ENCODE peak calls at places on chromosomes 12 and 14, in four cellular contexts. F is ovary, W is BE2C, D is A549. I is an unnamed sample.

GRCh38 chr12:123891516-123892179 is 81.0 kb downstream of the CCDC92 start:
- DNase-seq in F (no peak), W (no peak), D (no peak), I (no peak)

GRCh38 chr14:99891900-99892299 is 98.7 kb downstream of the EML1 start:
- DNase-seq in F (no peak), W (no peak), D (no peak), I (no peak)

GRCh38 chr12:106527356-106527755 is 55.4 kb upstream of the RFX4 start:
- DNase-seq in F (no peak), W (no peak), D (no peak), I (no peak)

GRCh38 chr12:49413010-49413409 is 45.7 kb downstream of the SPATS2 start:
- DNase-seq in F (no peak), W (no peak), D (no peak), I (no peak)

GRCh38 chr12:128381961-128382360 is 115.0 kb downstream of the TMEM132C start:
- DNase-seq in F (no peak), W (no peak), D (no peak), I (no peak)

GRCh38 chr12:19038210-19038609 is 91.3 kb upstream of the PLEKHA5 start:
- DNase-seq in F (no peak), W (no peak), D (no peak), I (no peak)

GRCh38 chr14:30185832-30186231 is 258.2 kb upstream of the PRKD1 start:
- DNase-seq in F (no peak), W (no peak), D (no peak), I (no peak)

GRCh38 chr14:34363733-34364134 is 98.3 kb downstream of the SPTSSA start:
- DNase-seq in F (no peak), W (no peak), D (no peak), I (no peak)

GRCh38 chr12:74538491-74539258 is 1.0 kb downstream of the ATXN7L3B start:
- DNase-seq in F (no peak), W (no peak), D (peak; percentile 14), I (no peak)

GRCh38 chr14:99803803-99804202 is 10.6 kb downstream of the EML1 start:
- DNase-seq in F (no peak), W (peak; percentile 55), D (no peak), I (no peak)

GRCh38 chr12:122867701-122868461 is 28.0 kb downstream of the VPS37B start:
- DNase-seq in F (no peak), W (peak; percentile 76), D (peak; percentile 62), I (no peak)
- H3K4me3 ChIP-seq in F (no peak overlapping the region), W (no peak overlapping the region), D (no peak overlapping the region), I (no peak overlapping the region)

GRCh38 chr14:59214702-59215302 is 26.3 kb downstream of the DAAM1 start:
- DNase-seq in F (no peak), W (no peak), D (no peak), I (no peak)
- H3K4me1 ChIP-seq in F (peaks cover 18% of the 10 kb centered on the region), W (no peaks in the 10 kb centered on the region), D (no peaks in the 10 kb centered on the region), I (no peaks in the 10 kb centered on the region)

DNA sequence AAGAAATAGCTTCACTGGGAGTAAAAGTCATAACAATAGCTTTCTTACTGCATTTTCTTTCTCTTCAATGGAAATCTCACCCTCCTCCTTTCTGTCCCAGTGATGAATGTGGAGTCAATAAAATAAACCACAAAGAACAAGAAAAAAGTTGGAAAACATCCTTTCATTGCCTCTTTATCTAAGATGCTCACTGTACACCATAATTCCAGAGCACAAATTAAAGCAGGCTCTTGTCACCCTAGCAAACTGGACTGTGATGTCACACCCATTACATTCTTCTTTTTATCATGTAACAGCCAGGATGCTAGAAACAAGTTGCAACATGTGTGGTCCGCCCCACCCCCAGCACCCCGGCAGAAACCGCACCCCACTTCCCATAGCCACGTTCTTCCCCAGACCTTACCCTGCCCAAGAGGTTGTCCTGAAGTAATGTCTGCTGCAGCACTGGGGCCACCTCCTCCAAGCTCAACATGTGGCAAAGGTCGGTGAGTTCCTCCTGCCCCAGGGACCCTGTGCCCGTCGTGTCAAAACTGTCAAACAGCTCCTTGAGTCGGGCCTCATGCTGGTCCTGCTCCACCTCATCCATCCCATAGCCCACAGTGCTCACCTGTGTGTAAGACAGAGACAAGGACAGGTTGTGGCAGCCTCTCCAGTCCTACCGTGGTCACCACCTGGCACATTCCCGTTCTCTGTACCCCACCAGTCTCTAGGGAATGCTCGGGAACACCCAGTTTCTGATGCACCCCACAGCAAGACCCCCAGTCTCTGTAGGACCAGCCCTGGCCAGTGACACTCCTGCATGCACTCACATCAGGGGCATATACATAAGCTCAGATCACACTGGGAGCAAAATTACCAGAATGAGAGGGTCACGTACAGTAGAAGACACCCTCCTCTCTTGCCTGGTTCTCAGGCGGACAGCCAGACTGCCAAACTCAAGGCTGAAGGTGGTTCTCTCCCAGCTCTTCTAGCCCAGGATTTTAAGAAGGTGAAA is 9.2 kb downstream of the NIN start:
- DNase-seq in F (no peak), W (no peak), D (no peak), I (no peak)
- TF ChIP-seq CTCF in F (no peak), W (no peak), D (no peak), I (no peak)

DNA sequence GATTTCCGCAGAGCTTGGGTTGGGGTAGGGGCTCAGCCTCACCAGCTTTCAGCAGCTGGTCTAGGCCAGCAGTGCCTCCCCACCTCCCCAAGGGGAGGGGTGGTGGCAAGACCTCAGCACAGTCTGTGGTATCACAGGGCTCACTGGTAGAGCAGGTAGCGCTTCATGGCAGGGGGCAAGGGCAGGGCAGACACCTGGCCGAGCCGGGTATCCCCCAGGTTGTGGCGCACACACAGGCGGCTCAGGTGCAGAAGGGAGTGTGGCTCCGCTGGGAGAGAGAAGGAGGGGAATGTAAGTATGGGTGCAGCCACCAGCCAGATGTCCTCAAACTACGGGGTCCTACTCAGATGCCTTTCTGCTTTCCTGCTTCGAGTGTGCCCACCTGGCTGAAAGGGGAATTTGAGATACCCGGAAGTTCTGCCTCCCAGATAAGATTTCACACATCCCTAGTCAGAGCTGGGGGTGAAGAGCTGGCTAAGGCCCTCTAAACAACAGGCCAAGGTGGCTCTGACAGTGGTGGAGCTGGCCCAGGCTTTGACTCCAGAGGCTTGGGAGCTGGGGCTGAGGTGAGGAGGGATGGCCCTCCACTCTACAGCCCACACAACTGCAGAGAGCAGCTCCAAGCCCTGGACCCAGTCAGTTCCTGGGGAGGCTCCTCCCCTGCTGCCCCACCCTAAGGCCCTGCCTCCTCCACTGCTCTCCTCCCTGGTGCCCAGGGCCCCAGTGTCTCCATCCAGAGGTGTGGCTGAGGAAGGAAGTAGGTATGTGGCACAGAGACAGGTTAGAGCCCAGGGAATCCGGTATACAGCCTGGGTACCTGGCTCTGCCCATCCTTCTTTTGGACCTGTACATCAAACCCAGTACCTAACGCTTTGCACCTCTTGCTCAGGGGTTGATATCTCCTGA is 1.8 kb downstream of the SPSB2 start:
- DNase-seq in F (no peak), W (peak; percentile 48), D (peak; percentile 82), I (no peak)
- H3K4me3 ChIP-seq in F (no peak overlapping the region), W (peak overlapping the region; percentile 86), D (peak overlapping the region; percentile 77), I (peak overlapping the region; percentile 73)

DNA sequence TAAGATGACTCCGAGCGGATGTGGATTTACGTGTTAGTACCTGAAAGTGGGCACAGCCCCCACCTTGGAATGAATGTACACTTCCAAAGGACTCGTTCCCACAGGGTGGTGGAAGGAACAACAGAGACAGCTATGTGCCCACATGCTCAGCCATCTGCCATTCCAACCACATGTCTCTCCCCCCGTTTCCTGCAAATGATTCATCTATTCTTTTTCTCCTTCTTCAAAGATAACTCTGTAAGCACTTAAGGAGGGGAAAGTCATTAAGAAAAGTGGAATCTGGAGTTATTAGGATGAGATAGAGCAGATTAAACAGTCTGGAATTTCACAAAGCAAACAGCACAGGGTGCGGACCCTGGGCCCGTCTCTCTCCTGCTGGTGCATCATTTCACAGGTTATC is 18.5 kb upstream of the DUSP6 start:
- DNase-seq in F (no peak), W (no peak), D (no peak), I (no peak)
- H3K4me1 ChIP-seq in F (no peaks in the 10 kb centered on the region), W (no peaks in the 10 kb centered on the region), D (peaks cover 4% of the 10 kb centered on the region), I (peaks cover 27% of the 10 kb centered on the region)

DNA sequence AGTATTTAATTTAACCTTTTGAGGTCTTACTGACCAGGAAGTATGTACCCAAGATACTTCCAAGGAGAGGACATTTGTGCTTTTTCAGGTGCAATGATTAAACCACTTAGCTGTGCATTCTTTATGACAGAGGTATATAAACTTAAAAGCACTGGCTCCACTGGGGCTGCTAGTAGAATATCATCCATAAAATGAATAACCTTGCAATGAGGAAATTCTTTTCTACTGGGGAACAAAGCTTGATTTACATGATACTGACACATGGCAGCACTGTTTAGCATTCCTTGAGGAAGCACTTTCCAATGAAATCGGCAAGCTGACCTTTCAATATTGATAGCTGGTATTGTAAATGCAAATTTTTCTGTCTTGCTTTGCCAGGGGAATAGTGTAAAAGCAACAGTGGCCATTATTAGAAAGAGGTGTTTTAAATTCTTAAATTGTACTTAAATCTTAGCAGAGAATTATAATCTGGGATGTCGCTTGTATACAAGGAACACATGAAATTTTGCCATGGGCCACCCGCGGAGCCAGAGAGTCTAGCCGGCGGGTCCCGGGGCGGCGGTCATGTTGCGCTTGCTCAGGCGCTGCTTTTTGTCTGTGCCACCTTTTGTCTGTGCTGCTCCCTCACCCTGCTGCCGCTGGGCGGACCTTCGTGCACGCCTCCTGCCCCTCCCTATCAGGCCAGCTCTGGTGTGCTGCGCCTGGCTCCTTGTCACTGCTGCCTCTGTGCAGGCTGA is 20.9 kb upstream of the BLTP3B start:
- DNase-seq in F (peak; percentile 32), W (peak; percentile 91), D (peak; percentile 85), I (peak; percentile 10)
- TF ChIP-seq CTCF in F (no peak), W (peak; percentile 37), D (no peak), I (no peak)

GRCh38 chr12:41223600-41223999 is 35.5 kb downstream of the PDZRN4 start:
- DNase-seq in F (no peak), W (no peak), D (no peak), I (no peak)
- H3K4me3 ChIP-seq in F (no peak overlapping the region), W (no peak overlapping the region), D (no peak overlapping the region), I (no peak overlapping the region)

DNA sequence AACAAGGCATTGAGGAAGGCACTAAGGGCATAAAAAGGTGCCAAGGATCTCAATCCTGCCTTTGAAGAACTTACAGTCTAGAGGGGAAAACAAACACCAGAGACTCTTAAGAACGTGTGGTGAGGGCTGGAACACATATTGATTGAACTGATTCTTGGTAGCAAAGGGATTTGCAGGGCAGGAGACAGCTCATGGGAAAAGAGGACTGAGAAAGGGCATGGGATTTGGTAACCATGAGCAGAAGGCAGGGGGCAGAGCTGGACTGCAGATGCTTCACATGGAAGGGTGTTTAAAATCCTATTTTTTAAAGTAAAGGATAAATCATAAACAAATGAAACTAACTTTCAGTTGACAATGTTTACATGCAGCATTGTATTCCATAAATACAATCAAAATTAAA is 203.1 kb downstream of the ITPR2 start:
- DNase-seq in F (no peak), W (no peak), D (peak; percentile 28), I (no peak)
- H3K4me1 ChIP-seq in F (peaks cover 2% of the 10 kb centered on the region), W (no peaks in the 10 kb centered on the region), D (no peaks in the 10 kb centered on the region), I (no peaks in the 10 kb centered on the region)

GRCh38 chr14:78704965-78705364 is 534.8 kb downstream of the NRXN3 start:
- DNase-seq in F (no peak), W (no peak), D (no peak), I (no peak)

GRCh38 chr14:78698991-78699390 is 528.8 kb downstream of the NRXN3 start:
- DNase-seq in F (no peak), W (no peak), D (no peak), I (no peak)

GRCh38 chr14:78697341-78697740 is 527.2 kb downstream of the NRXN3 start:
- DNase-seq in F (no peak), W (no peak), D (peak; percentile 36), I (no peak)

GRCh38 chr14:78701246-78701645 is 531.1 kb downstream of the NRXN3 start:
- DNase-seq in F (no peak), W (no peak), D (no peak), I (no peak)

DNA sequence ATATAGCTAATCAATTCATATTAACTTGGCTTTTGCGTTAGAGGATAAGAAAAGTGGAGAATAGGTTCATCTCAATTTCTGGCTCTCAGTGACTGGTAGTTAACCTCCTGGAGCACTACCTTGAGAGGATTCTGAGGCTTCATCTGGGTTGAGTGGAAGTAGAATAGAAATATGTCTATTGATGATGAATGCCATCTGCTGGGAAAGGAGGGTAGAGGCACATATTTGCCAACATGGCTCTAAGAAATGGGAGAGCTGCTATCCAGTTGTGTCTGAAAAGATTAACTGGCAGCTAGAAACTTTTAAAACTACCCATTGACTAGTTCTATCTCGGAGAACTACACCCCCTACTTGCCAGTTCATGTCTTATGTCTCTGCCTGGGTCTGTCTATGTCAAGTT is 530.1 kb downstream of the NRXN3 start:
- DNase-seq in F (no peak), W (no peak), D (peak; percentile 4), I (no peak)
- TF ChIP-seq CTCF in F (no peak), W (no peak), D (no peak), I (no peak)

I was measured in esophagus squamous epithelium.